ENCODE peak calls at places on chromosomes 16 and 17, in nine cellular contexts. O is amygdala; N is activated CD4-positive, alpha-beta T cell treated with anti-CD3 and anti-CD28 coated beads for 24 hours; S is osteocyte; Y is T-helper 22 cell; E is EL; Z is kidney; B is mucosa of descending colon; G is NCI-H1092. K is an unnamed sample.

GRCh38 chr16:52545544-52546262 is 1.2 kb downstream of the TOX3 start:
- DNase-seq in O (no peak), N (no peak), Y (no peak), E (no peak), S (no peak), B (peak; percentile 49), G (no peak), Z (peak; percentile 77), K (no peak)

GRCh38 chr17:29575511-29576213 is 7.2 kb downstream of the TP53I13 start:
- DNase-seq in Z (peak; percentile 72), O (no peak), G (no peak), S (peak; percentile 84), N (no peak), E (no peak), B (no peak), Y (no peak), K (no peak)

GRCh38 chr16:86383488-86384262 is 126.7 kb upstream of the FOXF1 start:
- DNase-seq in G (no peak), B (no peak), S (no peak), Y (no peak), O (no peak), E (peak; percentile 96), N (no peak), Z (no peak), K (no peak)

GRCh38 chr17:73445466-73445865 is 133.7 kb upstream of the CDC42EP4 start:
- DNase-seq in O (no peak), Y (no peak), G (no peak), N (no peak), E (no peak), S (no peak), Z (no peak), B (no peak), K (no peak)

GRCh38 chr16:2936436-2937011 is 24.8 kb downstream of the FLYWCH1 start:
- DNase-seq in Z (no peak), O (no peak), B (no peak), Y (no peak), G (no peak), S (no peak), E (no peak), N (no peak), K (no peak)

GRCh38 chr17:6092923-6093468 is 22.8 kb downstream of the WSCD1 start:
- DNase-seq in E (no peak), B (peak; percentile 19), Y (no peak), S (no peak), G (no peak), O (no peak), N (no peak), Z (no peak), K (no peak)

GRCh38 chr17:40321502-40322416 is 12.8 kb downstream of the RARA start:
- DNase-seq in Y (no peak), G (no peak), O (no peak), Z (peak; percentile 86), S (no peak), E (no peak), B (peak; percentile 66), N (no peak), K (no peak)

GRCh38 chr17:31900877-31901276 is 631 bp downstream of the UTP6 start:
- DNase-seq in Z (no peak), E (peak; percentile 33), O (no peak), N (no peak), G (no peak), S (no peak), B (no peak), Y (no peak), K (no peak)

GRCh38 chr16:87127061-87127765 is 190.0 kb downstream of the C16orf95 start:
- DNase-seq in S (peak; percentile 90), O (no peak), E (no peak), B (no peak), N (no peak), G (no peak), Y (no peak), Z (peak; percentile 79), K (no peak)

K was measured in Panc1.